ENCODE peak calls at places on chromosomes 13 and 19, in nine cellular contexts. Y is BJ; I is mammary epithelial cell; C is CD8-positive, alpha-beta T cell; Q is uterus; D is A549; W is stomach; K is MM.1S; L is SK-N-SH. B is an unnamed sample.

GRCh38 chr13:110799246-110800236 is 86.0 kb downstream of the ING1 start:
- DNase-seq in I (no peak), D (no peak), C (no peak), K (no peak), W (no peak), Q (peak), L (no peak), Y (peak), B (peak)

GRCh38 chr19:5128251-5128931 is 159.5 kb downstream of the KDM4B start:
- DNase-seq in W (peak), L (peak), Q (peak), C (no peak), D (no peak), K (no peak), Y (peak), I (no peak), B (peak)

GRCh38 chr19:39752795-39753194 is 15.0 kb upstream of the CLC start:
- DNase-seq in Q (no peak), W (no peak), L (no peak), Y (no peak), D (no peak), C (no peak), I (no peak), K (no peak), B (no peak)

GRCh38 chr13:93686399-93686798 is 459.8 kb downstream of the GPC6 start:
- DNase-seq in Q (no peak), C (no peak), K (no peak), I (no peak), L (no peak), D (no peak), W (no peak), Y (no peak), B (no peak)

GRCh38 chr13:46146898-46147297 is 35.1 kb downstream of the LCP1 start:
- DNase-seq in Q (no peak), W (no peak), Y (no peak), L (peak), I (peak), C (no peak), D (peak), K (no peak), B (no peak)

GRCh38 chr19:50759886-50760285 is 10.4 kb upstream of the GPR32 start:
- DNase-seq in C (no peak), D (peak), L (no peak), Q (no peak), I (no peak), Y (no peak), K (peak), W (no peak), B (no peak)

GRCh38 chr13:33206425-33206824 is 79.1 kb downstream of the STARD13 start:
- DNase-seq in W (no peak), K (no peak), D (no peak), L (no peak), I (no peak), Y (no peak), C (no peak), Q (no peak), B (no peak)

GRCh38 chr19:54905908-54906511 is at the start of gene NCR1:
- DNase-seq in D (no peak), K (no peak), C (peak), L (no peak), Y (no peak), Q (no peak), I (no peak), W (no peak), B (no peak)

GRCh38 chr13:84296386-84296785 is 414.1 kb upstream of the SLITRK1 start:
- DNase-seq in I (no peak), W (no peak), C (no peak), L (no peak), K (no peak), Y (no peak), Q (no peak), D (no peak), B (no peak)

GRCh38 chr13:100096526-100096925 is 7.6 kb downstream of the PCCA start:
- DNase-seq in K (no peak), D (no peak), W (no peak), Q (no peak), C (no peak), I (no peak), L (no peak), Y (no peak), B (no peak)

GRCh38 chr19:19214892-19215291 is 3.1 kb downstream of the NCAN start:
- DNase-seq in D (no peak), K (peak), Q (no peak), C (peak), L (no peak), Y (no peak), W (no peak), I (no peak), B (no peak)

GRCh38 chr13:113479179-113479578 is 11.3 kb downstream of the DCUN1D2 start:
- DNase-seq in L (no peak), K (no peak), W (no peak), Y (no peak), D (no peak), Q (no peak), I (no peak), C (no peak), B (no peak)

GRCh38 chr13:85772379-85772778 is 26.8 kb downstream of the SLITRK6 start:
- DNase-seq in Q (no peak), Y (no peak), C (no peak), D (peak), L (no peak), W (no peak), K (no peak), I (peak), B (no peak)

GRCh38 chr19:43699506-43700367 is 16.1 kb upstream of the IRGC start:
- DNase-seq in W (peak), L (peak), K (no peak), C (no peak), Y (no peak), D (no peak), Q (peak), I (no peak), B (no peak)

GRCh38 chr19:53537126-53537522 is 821 bp upstream of the ZNF331 start:
- DNase-seq in I (no peak), D (no peak), K (no peak), Y (no peak), W (no peak), Q (no peak), L (no peak), C (peak), B (no peak)
- H3K4me3 ChIP-seq in I (peak), D (peak), K (no peak), Y (peak), W (peak), Q (peak), L (peak), C (peak), B (peak)

DNA sequence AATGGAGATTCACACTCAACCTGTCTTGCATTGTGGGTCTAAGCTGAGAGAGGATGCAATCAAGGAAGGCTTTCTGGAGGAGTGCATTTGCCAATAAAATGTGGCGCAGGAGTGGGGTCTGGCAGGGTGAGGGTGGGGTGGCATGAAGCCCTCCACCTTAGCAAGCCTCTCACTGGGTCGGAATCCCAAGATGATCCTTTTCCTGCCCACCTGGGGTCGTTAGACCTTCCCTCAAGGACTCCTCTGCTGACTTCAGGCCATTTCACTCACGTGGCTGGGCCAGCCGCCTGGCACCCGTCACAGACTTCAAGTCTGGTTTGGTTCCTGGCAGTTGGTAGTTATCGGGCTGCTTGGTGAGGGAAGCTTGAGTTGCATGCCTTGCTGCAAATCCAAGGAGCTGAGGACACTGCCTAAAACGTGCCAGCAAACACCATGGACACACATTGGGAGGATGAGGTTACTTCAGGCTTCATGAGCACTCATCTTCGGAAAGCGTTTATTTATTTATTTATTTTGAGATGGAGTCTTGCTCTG is 2.5 kb downstream of the GPI start:
- DNase-seq in Y (no peak), D (no peak), Q (no peak), I (no peak), L (no peak), K (no peak), C (no peak), W (no peak), B (no peak)
- H3K4me3 ChIP-seq in Y (no peak), D (no peak), Q (no peak), I (no peak), L (no peak), K (no peak), C (no peak), W (no peak), B (no peak)

GRCh38 chr13:87677043-87677333 is 5.8 kb downstream of the SLITRK5 start:
- DNase-seq in D (no peak), I (no peak), C (no peak), Q (no peak), L (no peak), Y (no peak), W (no peak), K (no peak), B (no peak)

GRCh38 chr13:87676254-87677042 is 5.3 kb downstream of the SLITRK5 start:
- DNase-seq in L (peak), Y (no peak), Q (no peak), C (no peak), K (no peak), I (no peak), W (no peak), D (no peak), B (no peak)

GRCh38 chr13:87671824-87672603 is 843 bp downstream of the SLITRK5 start:
- DNase-seq in Q (no peak), K (no peak), Y (no peak), D (no peak), I (no peak), C (no peak), L (peak), W (no peak), B (no peak)

GRCh38 chr13:87675851-87676250 is 4.7 kb downstream of the SLITRK5 start:
- DNase-seq in K (no peak), I (no peak), W (no peak), D (no peak), C (no peak), Q (no peak), Y (no peak), L (peak), B (no peak)

GRCh38 chr13:87674143-87674772 is 3.1 kb downstream of the SLITRK5 start:
- DNase-seq in I (no peak), L (peak), Y (no peak), D (no peak), K (no peak), C (no peak), W (no peak), Q (no peak), B (no peak)
- H3K4me3 ChIP-seq in I (no peak), L (no peak), Y (no peak), D (no peak), K (no peak), C (no peak), W (peak), Q (no peak), B (peak)

DNA sequence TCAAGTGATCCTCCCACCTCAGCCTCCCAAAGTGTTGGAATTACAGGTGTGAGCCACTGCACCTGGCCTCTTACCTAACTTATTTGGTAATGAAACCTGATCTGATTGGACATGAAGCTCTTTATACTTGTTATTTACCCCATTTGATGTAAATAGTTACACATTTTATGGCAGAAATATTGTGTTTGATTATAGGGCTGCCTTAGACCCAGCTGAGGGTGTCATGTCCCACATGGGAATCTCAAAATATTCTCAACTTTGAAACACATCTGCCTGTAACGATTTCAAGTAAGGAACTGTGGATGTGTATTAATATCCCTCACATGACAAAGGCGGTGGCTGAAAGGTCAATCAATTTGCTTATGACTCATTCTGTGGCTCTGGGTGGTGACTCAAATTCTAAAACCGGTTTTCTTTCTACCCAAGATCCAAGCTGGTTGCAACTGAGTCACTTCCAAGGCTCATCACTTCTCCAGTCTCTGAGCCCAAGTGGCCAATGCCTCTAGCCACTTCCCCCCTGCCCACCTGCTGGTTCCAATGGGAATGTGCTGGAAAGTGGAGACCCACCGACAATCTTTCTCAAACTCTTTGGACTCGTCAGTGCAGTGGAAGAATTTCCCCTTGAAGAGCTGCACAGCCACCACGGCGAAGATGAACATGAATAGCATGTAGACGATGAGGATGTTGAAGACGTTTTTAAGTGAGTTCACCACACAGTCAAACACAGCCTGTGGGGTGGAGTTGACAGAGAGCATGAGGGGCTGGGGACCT is 110.9 kb downstream of the IER2 start:
- DNase-seq in L (no peak), Y (peak), D (peak), W (peak), Q (no peak), I (peak), C (no peak), K (no peak), B (peak)
- H3K4me3 ChIP-seq in L (no peak), Y (no peak), D (no peak), W (no peak), Q (no peak), I (no peak), C (no peak), K (no peak), B (no peak)

DNA sequence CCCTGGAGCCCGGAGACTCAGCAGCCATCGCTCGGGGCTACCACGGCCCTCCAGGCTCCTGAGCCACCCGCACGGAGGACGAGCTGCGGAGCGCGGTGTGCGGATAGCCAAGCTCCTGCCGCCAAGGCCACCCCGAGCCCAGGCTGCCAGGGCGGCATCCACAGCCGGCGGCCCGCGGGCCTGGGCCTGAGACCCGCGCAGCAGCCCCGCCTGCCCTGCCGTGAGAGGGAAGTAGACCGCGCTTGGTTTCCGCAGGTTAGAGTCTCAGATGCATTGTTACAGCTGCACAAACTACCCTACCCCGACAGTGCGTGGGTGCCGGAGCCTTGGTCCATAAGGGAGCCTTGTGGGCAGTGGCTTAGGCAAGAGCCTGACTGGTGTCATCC is 253.8 kb upstream of the SGCG start:
- DNase-seq in Y (no peak), C (no peak), K (no peak), I (no peak), W (no peak), L (no peak), D (no peak), Q (no peak), B (no peak)
- H3K4me3 ChIP-seq in Y (peak), C (no peak), K (peak), I (no peak), W (peak), L (no peak), D (no peak), Q (peak), B (no peak)

DNA sequence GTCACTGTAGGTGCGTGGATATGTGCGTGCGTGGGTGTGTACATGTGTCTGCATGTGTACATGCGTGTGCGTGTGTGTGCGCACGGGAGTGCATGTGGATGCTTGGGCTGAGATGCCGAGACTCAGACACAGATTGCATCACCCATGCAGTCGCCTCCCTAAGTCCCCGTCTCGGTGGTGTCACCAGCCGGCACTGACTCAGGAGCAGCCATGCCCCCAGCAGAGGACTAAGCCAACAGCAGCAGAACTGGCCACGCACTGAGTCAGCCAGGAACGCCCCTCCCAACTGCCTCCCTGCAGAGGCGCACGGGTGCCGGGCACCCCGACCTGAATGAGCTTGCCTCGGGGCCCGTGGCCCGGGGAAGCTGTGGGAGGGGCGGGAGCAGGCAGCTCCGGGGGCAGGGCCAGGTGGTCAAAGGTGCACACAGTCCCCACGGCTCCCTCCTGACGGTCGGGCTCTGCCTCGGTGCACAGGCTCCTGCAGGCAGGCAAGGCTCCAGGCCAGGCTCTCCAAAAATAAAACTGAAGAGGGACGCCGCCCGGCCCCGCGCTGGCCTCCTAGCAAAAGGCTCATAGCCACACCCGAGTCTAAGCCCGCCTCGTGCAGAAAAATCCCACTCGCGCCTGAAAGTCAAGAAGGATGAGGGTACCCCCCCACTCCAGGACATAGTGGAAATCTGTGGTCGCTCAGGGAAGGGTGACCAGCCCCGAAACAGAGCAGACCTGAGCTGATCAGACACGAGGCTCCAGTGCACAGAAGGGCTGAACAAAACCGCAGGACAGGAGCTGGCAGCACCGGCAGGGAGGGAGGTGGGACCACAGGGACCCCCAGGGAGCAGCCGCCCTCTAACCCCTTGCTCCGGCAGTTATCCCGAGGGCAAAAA is 49.2 kb downstream of the GADD45B start:
- DNase-seq in W (peak), L (no peak), D (peak), K (no peak), I (peak), Y (no peak), Q (no peak), C (no peak), B (no peak)
- H3K4me3 ChIP-seq in W (peak), L (peak), D (peak), K (no peak), I (peak), Y (no peak), Q (peak), C (no peak), B (no peak)

B was measured in skeletal muscle cell.